ENCODE peak calls at places on chromosomes 6 and 20, in seven cellular contexts. S is HTR-8/SVneo; L is stimulated activated CD4-positive, alpha-beta T cell treated with anti-CD3 and anti-CD28 coated beads, Interleukin-15, amount 100 ng/mL, for 48 hours; Q is activated gamma-delta T cell treated with anti-CD3 and anti-CD28 coated beads, Interleukin-2, amount 50 U/mL, for 16 hours; B is testis; M is endothelial cell of umbilical vein; E is HEK293T. O is an unnamed sample.

GRCh38 chr6:136312975-136313374 is 23.3 kb upstream of the BCLAF1 start:
- DNase-seq in B (no peak), L (no peak), E (no peak), Q (no peak), S (no peak), M (no peak), O (no peak)

GRCh38 chr6:137102851-137103492 is 58.2 kb upstream of the IL20RA start:
- DNase-seq in L (no peak), B (no peak), S (no peak), Q (no peak), E (no peak), M (no peak), O (no peak)

GRCh38 chr20:37615507-37616425 is 78.1 kb upstream of the CTNNBL1 start:
- DNase-seq in M (peak; percentile 33), L (peak; percentile 41), B (peak; percentile 79), E (peak; percentile 64), S (peak; percentile 80), Q (peak; percentile 16), O (peak; percentile 63)

GRCh38 chr6:140344149-140344913 is 969.9 kb upstream of the CITED2 start:
- DNase-seq in S (no peak), M (peak; percentile 70), B (no peak), Q (no peak), E (no peak), L (no peak), O (no peak)

GRCh38 chr6:48069280-48069679 is 41.7 kb downstream of the PTCHD4 start:
- DNase-seq in Q (no peak), M (no peak), S (no peak), L (no peak), E (no peak), B (peak; percentile 27), O (no peak)

GRCh38 chr20:57398231-57398821 is 7.1 kb downstream of the RBM38 start:
- DNase-seq in M (no peak), E (no peak), L (peak; percentile 76), S (no peak), Q (peak; percentile 88), B (peak; percentile 56), O (peak; percentile 20)

GRCh38 chr20:48026981-48027592 is 241.8 kb upstream of the SULF2 start:
- DNase-seq in L (no peak), E (no peak), B (no peak), S (no peak), M (no peak), Q (no peak), O (no peak)

GRCh38 chr20:59572515-59572914 is 31.8 kb upstream of the PHACTR3 start:
- DNase-seq in E (no peak), S (no peak), B (no peak), M (no peak), Q (no peak), L (no peak), O (no peak)

O was measured in thyroid gland.